ENCODE peak calls at places on chromosome 12, in ten cellular contexts. J is dorsolateral prefrontal cortex; C is AG10803; V is kidney; K is WTC11; G is BJ; Y is type B pancreatic cell; W is uterus; L is RWPE1; T is CD4-positive, alpha-beta T cell. Q is an unnamed sample.

GRCh38 chr12:96020314-96021003 is 14.9 kb downstream of the LTA4H start:
- DNase-seq in V (no peak), W (no peak), G (no peak), L (no peak), T (no peak), J (no peak), K (no peak), Y (no peak), C (no peak), Q (no peak)

GRCh38 chr12:75889214-75889613 is 142.4 kb downstream of the PHLDA1 start:
- DNase-seq in W (no peak), C (no peak), Y (no peak), L (no peak), J (peak), K (peak), G (no peak), T (no peak), V (no peak), Q (no peak)

GRCh38 chr12:51744957-51745356 is 103.6 kb downstream of the FIGNL2 start:
- DNase-seq in G (no peak), K (no peak), L (no peak), Y (no peak), V (no peak), C (no peak), J (no peak), W (no peak), T (no peak), Q (no peak)

GRCh38 chr12:75944097-75944904 is 87.3 kb downstream of the PHLDA1 start:
- DNase-seq in L (peak), C (peak), T (no peak), G (peak), W (no peak), K (no peak), V (no peak), Y (no peak), J (no peak), Q (no peak)

GRCh38 chr12:1719139-1719538 is 28.3 kb downstream of the ADIPOR2 start:
- DNase-seq in Y (no peak), G (no peak), V (no peak), K (no peak), C (peak), L (no peak), W (no peak), J (no peak), T (no peak), Q (no peak)

GRCh38 chr12:27436768-27437167 is 9.8 kb upstream of the SMCO2 start:
- DNase-seq in K (no peak), T (no peak), Y (no peak), C (no peak), L (no peak), W (no peak), V (no peak), J (no peak), G (no peak), Q (no peak)

GRCh38 chr12:50642035-50642451 is 121.9 kb upstream of the ATF1 start:
- DNase-seq in T (no peak), K (no peak), L (peak), J (no peak), G (no peak), W (no peak), V (no peak), Y (no peak), C (peak), Q (no peak)

GRCh38 chr12:51395283-51396230 is 4.4 kb upstream of the GALNT6 start:
- DNase-seq in J (no peak), V (no peak), C (no peak), K (no peak), W (no peak), G (no peak), Y (no peak), L (no peak), T (no peak), Q (no peak)

GRCh38 chr12:104478396-104479140 is 21.8 kb downstream of the CHST11 start:
- DNase-seq in G (no peak), Y (no peak), W (no peak), J (no peak), T (no peak), V (no peak), L (no peak), C (no peak), K (no peak), Q (no peak)

GRCh38 chr12:115320451-115320850 is 636.5 kb upstream of the TBX3 start:
- DNase-seq in L (no peak), K (no peak), Y (no peak), V (no peak), W (no peak), J (no peak), C (no peak), T (no peak), G (no peak), Q (no peak)

GRCh38 chr12:106767954-106768501 is 6.5 kb upstream of the RIC8B start:
- DNase-seq in Y (no peak), W (no peak), K (peak), L (no peak), T (no peak), V (no peak), C (peak), J (no peak), G (no peak), Q (no peak)

GRCh38 chr12:46534442-46534841 is 161.9 kb upstream of the SLC38A2 start:
- DNase-seq in C (no peak), K (no peak), G (no peak), Y (no peak), L (no peak), T (no peak), J (no peak), V (no peak), W (no peak), Q (no peak)

GRCh38 chr12:46553266-46553665 is 180.7 kb upstream of the SLC38A2 start:
- DNase-seq in L (no peak), K (no peak), V (no peak), Y (no peak), G (no peak), J (no peak), C (peak), W (no peak), T (no peak), Q (no peak)

GRCh38 chr12:105907982-105908381 is 230.8 kb downstream of the NUAK1 start:
- DNase-seq in Y (no peak), C (peak), V (no peak), K (no peak), G (no peak), W (no peak), T (no peak), L (no peak), J (no peak), Q (no peak)

GRCh38 chr12:58242803-58243628 is 301.6 kb downstream of the ATP23 start:
- DNase-seq in K (no peak), L (no peak), T (no peak), W (no peak), C (no peak), Y (no peak), J (no peak), G (no peak), V (no peak), Q (no peak)

GRCh38 chr12:124474709-124475108 is 92.7 kb downstream of the NCOR2 start:
- DNase-seq in K (no peak), J (peak), W (no peak), C (no peak), G (no peak), Y (no peak), L (no peak), V (peak), T (no peak), Q (no peak)

GRCh38 chr12:56087220-56087619 is 7.3 kb downstream of the ERBB3 start:
- DNase-seq in K (peak), T (no peak), L (no peak), Y (no peak), C (peak), J (peak), W (no peak), G (no peak), V (peak), Q (no peak)

GRCh38 chr12:16530268-16530865 is 75.6 kb downstream of the LMO3 start:
- DNase-seq in L (no peak), T (no peak), Y (no peak), W (no peak), C (no peak), G (no peak), K (no peak), J (no peak), V (no peak), Q (no peak)

GRCh38 chr12:115273446-115273845 is 589.5 kb upstream of the TBX3 start:
- DNase-seq in W (no peak), G (no peak), J (no peak), L (no peak), Y (no peak), K (no peak), T (no peak), V (no peak), C (peak), Q (no peak)

GRCh38 chr12:52151859-52152783 is 39.7 kb downstream of the KRT80 start:
- DNase-seq in V (peak), W (peak), K (peak), C (peak), J (no peak), Y (no peak), L (peak), T (peak), G (no peak), Q (peak)

GRCh38 chr12:101074940-101075680 is 134.9 kb downstream of the SLC5A8 start:
- DNase-seq in L (no peak), V (no peak), J (no peak), T (no peak), G (no peak), Y (no peak), W (no peak), K (no peak), C (peak), Q (no peak)

GRCh38 chr12:1870086-1870485 is 48.4 kb downstream of the CACNA2D4 start:
- DNase-seq in Y (peak), L (no peak), K (no peak), T (no peak), V (no peak), C (no peak), J (no peak), G (no peak), W (no peak), Q (no peak)

GRCh38 chr12:49929581-49929980 is 21.0 kb upstream of the AQP2 start:
- DNase-seq in L (no peak), Y (no peak), T (no peak), C (no peak), W (no peak), G (no peak), V (no peak), J (no peak), K (no peak), Q (no peak)

GRCh38 chr12:130680451-130680990 is 35.6 kb downstream of the RIMBP2 start:
- DNase-seq in V (peak), K (no peak), J (no peak), C (no peak), W (no peak), Y (no peak), G (no peak), L (no peak), T (no peak), Q (no peak)

GRCh38 chr12:69639400-69640016 is 28.8 kb upstream of the LRRC10 start:
- DNase-seq in V (peak), T (peak), G (no peak), K (peak), C (peak), L (peak), Y (no peak), J (no peak), W (peak), Q (peak)

GRCh38 chr12:48189331-48190125 is 6.1 kb downstream of the CCDC184 start:
- DNase-seq in Y (no peak), C (peak), V (no peak), T (peak), L (peak), W (peak), K (peak), G (no peak), J (peak), Q (no peak)

GRCh38 chr12:110641512-110641911 is 27.6 kb downstream of the TCTN1 start:
- DNase-seq in K (peak), W (peak), V (no peak), L (no peak), J (peak), Y (no peak), G (no peak), C (no peak), T (no peak), Q (no peak)

GRCh38 chr12:129886541-129886940 is 17.3 kb downstream of the TMEM132D start:
- DNase-seq in V (no peak), W (no peak), G (no peak), Y (no peak), T (no peak), J (no peak), C (no peak), L (no peak), K (no peak), Q (no peak)

GRCh38 chr12:43044241-43044640 is 454.7 kb upstream of the PRICKLE1 start:
- DNase-seq in C (peak), T (no peak), K (no peak), Y (no peak), V (no peak), L (no peak), W (no peak), G (no peak), J (no peak), Q (no peak)

GRCh38 chr12:3295648-3296408 is 195.2 kb upstream of the PRMT8 start:
- DNase-seq in W (no peak), T (no peak), K (no peak), V (no peak), L (no peak), J (no peak), G (no peak), Y (no peak), C (peak), Q (no peak)

GRCh38 chr12:57451233-57451778 is 3.8 kb upstream of the INHBE start:
- DNase-seq in Y (no peak), J (no peak), G (no peak), W (no peak), K (no peak), T (no peak), L (no peak), C (peak), V (no peak), Q (no peak)

GRCh38 chr12:52587563-52587962 is 13.7 kb downstream of the KRT72 start:
- DNase-seq in C (no peak), J (peak), L (no peak), W (no peak), G (no peak), T (no peak), K (peak), Y (no peak), V (peak), Q (no peak)

GRCh38 chr12:16437281-16437816 is 89.9 kb downstream of the MGST1 start:
- DNase-seq in V (no peak), T (no peak), G (no peak), L (no peak), J (no peak), W (no peak), Y (no peak), K (no peak), C (no peak), Q (no peak)

GRCh38 chr12:101875112-101875961 is 2.0 kb upstream of the DRAM1 start:
- DNase-seq in T (no peak), V (no peak), C (peak), G (no peak), W (no peak), K (no peak), L (no peak), J (no peak), Y (no peak), Q (no peak)

GRCh38 chr12:14307004-14307403 is 58.5 kb upstream of the ATF7IP start:
- DNase-seq in Y (no peak), K (no peak), C (no peak), V (no peak), G (no peak), W (no peak), L (no peak), J (no peak), T (no peak), Q (no peak)

GRCh38 chr12:100675432-100675831 is 101.9 kb downstream of the GAS2L3 start:
- DNase-seq in C (peak), K (no peak), W (no peak), V (no peak), Y (no peak), J (no peak), L (no peak), G (no peak), T (no peak), Q (no peak)

GRCh38 chr12:29783773-29784666 is at the start of gene TMTC1:
- DNase-seq in J (peak), W (peak), V (peak), G (no peak), C (peak), Y (peak), L (peak), K (peak), T (no peak), Q (peak)

GRCh38 chr12:77118696-77119095 is 53.3 kb upstream of the E2F7 start:
- DNase-seq in Y (no peak), L (no peak), T (no peak), J (no peak), K (no peak), C (no peak), G (no peak), V (no peak), W (no peak), Q (no peak)

GRCh38 chr12:55974308-55974724 is 438 bp downstream of the RAB5B start:
- DNase-seq in Y (peak), J (no peak), T (peak), K (peak), W (no peak), L (peak), V (no peak), C (peak), G (no peak), Q (no peak)

DNA sequence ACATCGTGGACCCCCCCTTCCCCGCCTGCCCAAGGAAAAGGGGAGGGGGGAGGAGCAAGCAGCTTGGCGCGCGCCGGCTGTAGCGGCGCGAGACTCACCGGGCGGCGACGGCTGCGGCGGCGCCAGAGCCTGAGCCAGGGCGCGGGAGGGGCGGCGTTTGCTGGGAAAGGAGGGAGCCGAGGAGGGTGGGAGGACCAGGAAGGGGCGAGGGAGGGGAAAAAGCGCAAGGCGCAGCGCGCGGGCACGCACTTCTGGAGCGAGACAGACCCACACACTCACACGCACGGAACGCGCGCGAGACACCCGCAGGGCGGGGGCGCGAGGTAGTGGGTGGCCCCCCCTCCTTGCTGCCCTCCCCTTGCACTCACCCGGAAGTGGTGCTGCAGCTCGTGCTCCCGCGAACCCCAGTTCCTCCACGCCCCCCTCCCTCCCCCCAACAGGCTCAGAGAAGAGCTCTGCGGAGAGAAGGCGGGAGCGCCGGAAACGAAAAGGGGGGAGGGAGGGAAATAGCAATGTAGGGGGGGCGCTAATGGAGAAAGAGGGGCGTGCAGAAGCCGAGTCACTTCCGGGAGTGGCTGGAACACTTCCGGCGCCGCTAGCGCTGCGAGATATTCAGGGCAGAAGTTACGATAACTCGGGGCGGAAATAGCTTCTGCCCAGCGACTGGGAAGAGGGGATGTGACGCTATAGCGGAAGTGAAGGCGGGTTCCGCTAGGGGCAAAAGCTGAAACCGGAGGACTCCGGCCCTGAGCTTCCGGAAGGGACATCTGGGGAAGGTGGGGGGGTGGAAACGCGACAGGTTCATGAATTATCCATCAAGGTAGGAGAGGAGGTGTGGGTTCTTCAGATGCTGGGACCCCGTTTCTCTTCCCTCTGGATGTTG is at the start of gene ZNF384:
- DNase-seq in W (peak), J (peak), C (peak), G (peak), K (peak), L (peak), Y (peak), T (peak), V (peak), Q (peak)
- TF ChIP-seq CTCF in W (no peak), J (peak), C (peak), G (peak), K (no peak), L (no peak), Y (peak), T (peak), V (peak), Q (no peak)

GRCh38 chr12:78183854-78184253 is 353.2 kb downstream of the NAV3 start:
- DNase-seq in J (no peak), T (no peak), V (no peak), K (no peak), Y (no peak), C (no peak), G (no peak), W (no peak), L (no peak), Q (no peak)

GRCh38 chr12:78179346-78179745 is 348.7 kb downstream of the NAV3 start:
- DNase-seq in V (no peak), J (no peak), L (no peak), T (no peak), W (no peak), K (no peak), C (no peak), G (no peak), Y (no peak), Q (no peak)

GRCh38 chr12:78185109-78185508 is 354.4 kb downstream of the NAV3 start:
- DNase-seq in C (peak), W (no peak), G (no peak), T (no peak), V (no peak), K (no peak), L (peak), J (no peak), Y (no peak), Q (no peak)

GRCh38 chr12:78185651-78186050 is 355.0 kb downstream of the NAV3 start:
- DNase-seq in T (no peak), Y (no peak), V (no peak), K (no peak), C (no peak), G (no peak), W (no peak), L (no peak), J (no peak), Q (no peak)

DNA sequence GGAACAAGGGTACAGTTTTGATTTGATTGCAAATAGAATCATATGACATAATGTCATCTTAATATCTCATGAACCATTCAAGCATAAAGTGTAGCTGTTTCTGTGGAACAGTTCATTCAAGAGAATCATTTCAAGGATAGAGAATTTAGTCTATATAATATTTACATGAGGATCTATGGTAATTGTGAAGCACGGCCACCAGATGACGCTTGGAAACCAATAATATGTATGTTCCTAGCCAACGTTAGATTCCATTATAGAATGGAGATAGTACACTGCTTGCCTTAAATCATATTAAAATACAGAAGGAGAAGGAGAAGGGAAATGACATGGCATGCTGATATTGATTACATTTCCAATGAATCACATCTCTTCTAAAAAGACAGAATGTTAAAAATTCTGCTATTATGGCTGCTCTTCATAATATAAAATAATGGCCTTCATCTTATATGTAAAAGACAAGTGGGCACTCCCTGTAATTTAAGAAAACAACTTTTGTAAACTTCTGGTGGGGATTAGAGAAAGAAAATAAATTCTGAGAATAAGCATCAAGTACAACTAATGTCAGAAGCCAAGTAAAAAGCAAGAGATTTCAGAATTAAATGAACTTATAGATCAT is 351.0 kb downstream of the NAV3 start:
- DNase-seq in W (no peak), G (no peak), Y (no peak), K (peak), L (peak), T (no peak), J (peak), V (no peak), C (peak), Q (no peak)
- TF ChIP-seq CTCF in W (no peak), G (peak), Y (peak), K (no peak), L (peak), T (no peak), J (peak), V (peak), C (peak), Q (peak)

GRCh38 chr12:22121224-22121623 is 75.2 kb downstream of the CMAS start:
- DNase-seq in K (peak), W (no peak), J (no peak), G (no peak), L (no peak), C (no peak), T (peak), Y (no peak), V (no peak), Q (no peak)
- TF ChIP-seq CTCF in K (peak), W (no peak), J (no peak), G (peak), L (no peak), C (peak), T (peak), Y (no peak), V (no peak), Q (no peak)

GRCh38 chr12:8823565-8824300 is 1.3 kb downstream of the A2ML1 start:
- DNase-seq in C (peak), J (no peak), T (no peak), L (no peak), Y (no peak), V (no peak), K (peak), G (no peak), W (peak), Q (no peak)
- TF ChIP-seq CTCF in C (peak), J (peak), T (no peak), L (no peak), Y (peak), V (peak), K (peak), G (peak), W (peak), Q (peak)

Q was measured in D721Med.